ENCODE peak calls at places on chromosomes 11 and 22, in ten cellular contexts. One of them, this sample, is unnamed.

GRCh38 chr11:10899542-10899830 is 41.6 kb upstream of the ZBED5 start:
- DNase-seq in left ventricle myocardium inferior: peak; percentile 54
- DNase-seq in body of pancreas: no peak
- DNase-seq in iPS DF 6.9: no peak
- DNase-seq in uterus: peak; percentile 73
- DNase-seq in ovary: peak; percentile 30
- DNase-seq in psoas muscle: peak; percentile 52
- DNase-seq in aorta: peak; percentile 82
- DNase-seq in CD8-positive, alpha-beta T cell: no peak
- DNase-seq in adrenal gland: no peak
- DNase-seq in this sample: peak; percentile 52

GRCh38 chr11:111549869-111550203 is 9.3 kb downstream of the LAYN start:
- DNase-seq in aorta: no peak
- DNase-seq in CD8-positive, alpha-beta T cell: no peak
- DNase-seq in uterus: no peak
- DNase-seq in body of pancreas: no peak
- DNase-seq in ovary: no peak
- DNase-seq in psoas muscle: no peak
- DNase-seq in left ventricle myocardium inferior: no peak
- DNase-seq in iPS DF 6.9: no peak
- DNase-seq in adrenal gland: no peak
- DNase-seq in this sample: no peak

GRCh38 chr11:125514336-125515101 is 18.5 kb upstream of the FEZ1 start:
- DNase-seq in left ventricle myocardium inferior: no peak
- DNase-seq in body of pancreas: peak; percentile 27
- DNase-seq in uterus: no peak
- DNase-seq in adrenal gland: peak; percentile 18
- DNase-seq in CD8-positive, alpha-beta T cell: peak; percentile 33
- DNase-seq in iPS DF 6.9: no peak
- DNase-seq in ovary: no peak
- DNase-seq in psoas muscle: no peak
- DNase-seq in aorta: no peak
- DNase-seq in this sample: no peak

GRCh38 chr11:66278396-66279091 is 569 bp downstream of the CNIH2 start:
- DNase-seq in CD8-positive, alpha-beta T cell: no peak
- DNase-seq in uterus: no peak
- DNase-seq in body of pancreas: no peak
- DNase-seq in aorta: no peak
- DNase-seq in left ventricle myocardium inferior: no peak
- DNase-seq in psoas muscle: no peak
- DNase-seq in adrenal gland: no peak
- DNase-seq in ovary: no peak
- DNase-seq in iPS DF 6.9: no peak
- DNase-seq in this sample: no peak

GRCh38 chr11:47467372-47467771 is 18.4 kb upstream of the RAPSN start:
- DNase-seq in adrenal gland: no peak
- DNase-seq in body of pancreas: peak; percentile 50
- DNase-seq in uterus: no peak
- DNase-seq in left ventricle myocardium inferior: no peak
- DNase-seq in ovary: no peak
- DNase-seq in iPS DF 6.9: no peak
- DNase-seq in aorta: peak; percentile 37
- DNase-seq in psoas muscle: no peak
- DNase-seq in CD8-positive, alpha-beta T cell: no peak
- DNase-seq in this sample: no peak

GRCh38 chr11:31641477-31642062 is 132.0 kb downstream of the ELP4 start:
- DNase-seq in aorta: no peak
- DNase-seq in left ventricle myocardium inferior: no peak
- DNase-seq in uterus: no peak
- DNase-seq in adrenal gland: peak; percentile 41
- DNase-seq in CD8-positive, alpha-beta T cell: no peak
- DNase-seq in body of pancreas: peak; percentile 16
- DNase-seq in ovary: no peak
- DNase-seq in iPS DF 6.9: peak; percentile 43
- DNase-seq in psoas muscle: no peak
- DNase-seq in this sample: peak; percentile 36

GRCh38 chr11:128206476-128206875 is 380.9 kb downstream of the ETS1 start:
- DNase-seq in uterus: no peak
- DNase-seq in psoas muscle: no peak
- DNase-seq in iPS DF 6.9: no peak
- DNase-seq in CD8-positive, alpha-beta T cell: no peak
- DNase-seq in aorta: no peak
- DNase-seq in adrenal gland: no peak
- DNase-seq in body of pancreas: no peak
- DNase-seq in ovary: no peak
- DNase-seq in left ventricle myocardium inferior: no peak
- DNase-seq in this sample: no peak

GRCh38 chr22:27984723-27985122 is 65.7 kb upstream of the PITPNB start:
- DNase-seq in ovary: peak; percentile 15
- DNase-seq in aorta: no peak
- DNase-seq in body of pancreas: no peak
- DNase-seq in uterus: no peak
- DNase-seq in CD8-positive, alpha-beta T cell: no peak
- DNase-seq in adrenal gland: no peak
- DNase-seq in left ventricle myocardium inferior: no peak
- DNase-seq in psoas muscle: no peak
- DNase-seq in iPS DF 6.9: no peak
- DNase-seq in this sample: no peak

GRCh38 chr11:112229746-112230433 is 3.7 kb downstream of the PTS start:
- DNase-seq in uterus: no peak
- DNase-seq in psoas muscle: no peak
- DNase-seq in body of pancreas: no peak
- DNase-seq in left ventricle myocardium inferior: no peak
- DNase-seq in iPS DF 6.9: no peak
- DNase-seq in ovary: no peak
- DNase-seq in aorta: no peak
- DNase-seq in CD8-positive, alpha-beta T cell: no peak
- DNase-seq in adrenal gland: no peak
- DNase-seq in this sample: no peak

GRCh38 chr11:15653191-15653590 is 538.5 kb downstream of the INSC start:
- DNase-seq in psoas muscle: no peak
- DNase-seq in body of pancreas: no peak
- DNase-seq in uterus: no peak
- DNase-seq in adrenal gland: no peak
- DNase-seq in left ventricle myocardium inferior: no peak
- DNase-seq in CD8-positive, alpha-beta T cell: no peak
- DNase-seq in aorta: no peak
- DNase-seq in ovary: no peak
- DNase-seq in iPS DF 6.9: no peak
- DNase-seq in this sample: no peak

GRCh38 chr11:15655552-15655951 is 540.8 kb downstream of the INSC start:
- DNase-seq in aorta: no peak
- DNase-seq in ovary: no peak
- DNase-seq in body of pancreas: no peak
- DNase-seq in iPS DF 6.9: no peak
- DNase-seq in psoas muscle: no peak
- DNase-seq in uterus: no peak
- DNase-seq in left ventricle myocardium inferior: no peak
- DNase-seq in adrenal gland: no peak
- DNase-seq in CD8-positive, alpha-beta T cell: no peak
- DNase-seq in this sample: no peak

GRCh38 chr11:15657264-15657663 is 542.5 kb downstream of the INSC start:
- DNase-seq in adrenal gland: no peak
- DNase-seq in iPS DF 6.9: no peak
- DNase-seq in left ventricle myocardium inferior: no peak
- DNase-seq in uterus: no peak
- DNase-seq in CD8-positive, alpha-beta T cell: no peak
- DNase-seq in aorta: no peak
- DNase-seq in psoas muscle: no peak
- DNase-seq in ovary: no peak
- DNase-seq in body of pancreas: no peak
- DNase-seq in this sample: no peak

GRCh38 chr11:15651782-15652181 is 537.1 kb downstream of the INSC start:
- DNase-seq in adrenal gland: peak; percentile 47
- DNase-seq in psoas muscle: no peak
- DNase-seq in body of pancreas: no peak
- DNase-seq in aorta: no peak
- DNase-seq in CD8-positive, alpha-beta T cell: no peak
- DNase-seq in iPS DF 6.9: no peak
- DNase-seq in uterus: peak; percentile 18
- DNase-seq in ovary: no peak
- DNase-seq in left ventricle myocardium inferior: no peak
- DNase-seq in this sample: no peak

GRCh38 chr11:15654397-15654915 is 539.7 kb downstream of the INSC start:
- DNase-seq in psoas muscle: no peak
- DNase-seq in CD8-positive, alpha-beta T cell: no peak
- DNase-seq in uterus: no peak
- DNase-seq in aorta: no peak
- DNase-seq in ovary: no peak
- DNase-seq in body of pancreas: no peak
- DNase-seq in iPS DF 6.9: no peak
- DNase-seq in left ventricle myocardium inferior: no peak
- DNase-seq in adrenal gland: no peak
- DNase-seq in this sample: no peak
- H3K4me3 ChIP-seq in psoas muscle: no peak overlapping the region
- H3K4me3 ChIP-seq in CD8-positive, alpha-beta T cell: no peak overlapping the region
- H3K4me3 ChIP-seq in uterus: no peak overlapping the region
- H3K4me3 ChIP-seq in aorta: no peak overlapping the region
- H3K4me3 ChIP-seq in ovary: no peak overlapping the region
- H3K4me3 ChIP-seq in body of pancreas: no peak overlapping the region
- H3K4me3 ChIP-seq in iPS DF 6.9: no peak overlapping the region
- H3K4me3 ChIP-seq in left ventricle myocardium inferior: no peak overlapping the region
- H3K4me3 ChIP-seq in adrenal gland: no peak overlapping the region
- H3K4me3 ChIP-seq in this sample: no peak overlapping the region

GRCh38 chr11:60765355-60765754 is 8.7 kb downstream of the MS4A15 start:
- DNase-seq in iPS DF 6.9: no peak
- DNase-seq in aorta: no peak
- DNase-seq in body of pancreas: no peak
- DNase-seq in adrenal gland: no peak
- DNase-seq in ovary: no peak
- DNase-seq in CD8-positive, alpha-beta T cell: no peak
- DNase-seq in uterus: no peak
- DNase-seq in left ventricle myocardium inferior: no peak
- DNase-seq in psoas muscle: no peak
- DNase-seq in this sample: no peak
- H3K27me3 ChIP-seq in iPS DF 6.9: no peaks in the 10 kb centered on the region
- H3K27me3 ChIP-seq in aorta: no peaks in the 10 kb centered on the region
- H3K27me3 ChIP-seq in body of pancreas: no peaks in the 10 kb centered on the region
- H3K27me3 ChIP-seq in adrenal gland: peaks cover 23% of the 10 kb centered on the region
- H3K27me3 ChIP-seq in ovary: no peaks in the 10 kb centered on the region
- H3K27me3 ChIP-seq in CD8-positive, alpha-beta T cell: no peaks in the 10 kb centered on the region
- H3K27me3 ChIP-seq in uterus: no peaks in the 10 kb centered on the region
- H3K27me3 ChIP-seq in left ventricle myocardium inferior: peaks cover 99% of the 10 kb centered on the region
- H3K27me3 ChIP-seq in psoas muscle: peaks cover 7% of the 10 kb centered on the region
- H3K27me3 ChIP-seq in this sample: no peaks in the 10 kb centered on the region

GRCh38 chr22:39475337-39475736 is 18.5 kb downstream of the MGAT3 start:
- DNase-seq in psoas muscle: no peak
- DNase-seq in adrenal gland: no peak
- DNase-seq in iPS DF 6.9: no peak
- DNase-seq in uterus: no peak
- DNase-seq in left ventricle myocardium inferior: no peak
- DNase-seq in ovary: no peak
- DNase-seq in CD8-positive, alpha-beta T cell: no peak
- DNase-seq in aorta: no peak
- DNase-seq in body of pancreas: no peak
- DNase-seq in this sample: peak; percentile 44
- H3K4me1 ChIP-seq in psoas muscle: no peaks in the 10 kb centered on the region
- H3K4me1 ChIP-seq in adrenal gland: peaks cover 19% of the 10 kb centered on the region
- H3K4me1 ChIP-seq in iPS DF 6.9: peaks cover 17% of the 10 kb centered on the region
- H3K4me1 ChIP-seq in uterus: no peaks in the 10 kb centered on the region
- H3K4me1 ChIP-seq in left ventricle myocardium inferior: peaks cover 62% of the 10 kb centered on the region
- H3K4me1 ChIP-seq in ovary: peaks cover 17% of the 10 kb centered on the region
- H3K4me1 ChIP-seq in CD8-positive, alpha-beta T cell: peaks cover 24% of the 10 kb centered on the region
- H3K4me1 ChIP-seq in aorta: no peaks in the 10 kb centered on the region
- H3K4me1 ChIP-seq in body of pancreas: peaks cover 33% of the 10 kb centered on the region
- H3K4me1 ChIP-seq in this sample: peaks cover 33% of the 10 kb centered on the region

DNA sequence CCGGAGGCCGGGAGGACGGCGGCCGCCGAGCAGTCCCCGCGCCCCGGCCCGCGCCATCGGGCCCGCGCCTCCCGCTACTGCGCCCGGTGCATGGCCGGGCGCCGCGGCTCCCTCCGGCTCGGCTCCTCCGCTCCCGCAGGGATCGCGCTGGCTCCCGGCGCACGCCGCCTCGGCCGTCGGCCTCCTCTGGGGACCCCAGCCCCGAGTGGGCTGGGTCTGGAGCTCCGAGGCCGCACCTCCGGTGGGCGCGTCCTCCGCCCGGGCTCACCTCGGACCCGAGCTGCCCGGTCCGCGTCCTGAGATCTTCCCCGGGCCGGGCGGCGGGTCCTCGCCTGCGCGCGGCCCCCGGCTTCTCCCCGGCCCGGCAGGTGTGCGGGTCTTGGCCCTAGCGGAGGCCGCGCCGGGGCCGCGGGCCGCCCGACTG is 251 bp downstream of the SHISA8 start:
- DNase-seq in CD8-positive, alpha-beta T cell: no peak
- DNase-seq in body of pancreas: no peak
- DNase-seq in adrenal gland: no peak
- DNase-seq in uterus: no peak
- DNase-seq in ovary: no peak
- DNase-seq in psoas muscle: no peak
- DNase-seq in left ventricle myocardium inferior: no peak
- DNase-seq in aorta: no peak
- DNase-seq in iPS DF 6.9: no peak
- DNase-seq in this sample: no peak
- H3K4me3 ChIP-seq in CD8-positive, alpha-beta T cell: no peak overlapping the region
- H3K4me3 ChIP-seq in body of pancreas: no peak overlapping the region
- H3K4me3 ChIP-seq in adrenal gland: no peak overlapping the region
- H3K4me3 ChIP-seq in uterus: no peak overlapping the region
- H3K4me3 ChIP-seq in ovary: no peak overlapping the region
- H3K4me3 ChIP-seq in psoas muscle: peak overlapping the region; percentile 57
- H3K4me3 ChIP-seq in left ventricle myocardium inferior: peak overlapping the region; percentile 65
- H3K4me3 ChIP-seq in aorta: no peak overlapping the region
- H3K4me3 ChIP-seq in iPS DF 6.9: peak overlapping the region; percentile 16
- H3K4me3 ChIP-seq in this sample: no peak overlapping the region

This sample was measured in BE2C.